ENCODE peak calls at places on chromosomes 4 and X, in ten cellular contexts. One of them, this sample, is unnamed.

GRCh38 chr4:1105662-1106061 is 7.7 kb downstream of the RNF212 start:
- DNase-seq in lower lobe of right lung: no peak
- DNase-seq in PC-3: no peak
- DNase-seq in tibial artery: no peak
- DNase-seq in thoracic aorta: no peak
- DNase-seq in SK-N-SH: no peak
- DNase-seq in heart left ventricle: no peak
- DNase-seq in fibroblast of the aortic adventitia: no peak
- DNase-seq in cardiac muscle cell: no peak
- DNase-seq in stomach: no peak
- DNase-seq in this sample: no peak

GRCh38 chr4:183522821-183523220 is 18.0 kb downstream of the ING2 start:
- DNase-seq in lower lobe of right lung: no peak
- DNase-seq in PC-3: no peak
- DNase-seq in tibial artery: no peak
- DNase-seq in thoracic aorta: no peak
- DNase-seq in SK-N-SH: no peak
- DNase-seq in heart left ventricle: no peak
- DNase-seq in fibroblast of the aortic adventitia: no peak
- DNase-seq in cardiac muscle cell: peak
- DNase-seq in stomach: no peak
- DNase-seq in this sample: no peak

GRCh38 chrX:150352114-150352513 is 11.0 kb upstream of the MAMLD1 start:
- DNase-seq in lower lobe of right lung: no peak
- DNase-seq in PC-3: peak
- DNase-seq in tibial artery: no peak
- DNase-seq in thoracic aorta: no peak
- DNase-seq in SK-N-SH: no peak
- DNase-seq in heart left ventricle: no peak
- DNase-seq in fibroblast of the aortic adventitia: no peak
- DNase-seq in cardiac muscle cell: no peak
- DNase-seq in stomach: no peak
- DNase-seq in this sample: no peak

GRCh38 chr4:117135634-117136354 is 50.4 kb upstream of the TRAM1L1 start:
- DNase-seq in lower lobe of right lung: no peak
- DNase-seq in PC-3: peak
- DNase-seq in tibial artery: no peak
- DNase-seq in thoracic aorta: no peak
- DNase-seq in SK-N-SH: no peak
- DNase-seq in heart left ventricle: no peak
- DNase-seq in fibroblast of the aortic adventitia: no peak
- DNase-seq in cardiac muscle cell: no peak
- DNase-seq in stomach: no peak
- DNase-seq in this sample: peak

GRCh38 chrX:13932416-13932815 is 97.3 kb downstream of the GEMIN8 start:
- DNase-seq in lower lobe of right lung: no peak
- DNase-seq in PC-3: no peak
- DNase-seq in tibial artery: no peak
- DNase-seq in thoracic aorta: no peak
- DNase-seq in SK-N-SH: no peak
- DNase-seq in heart left ventricle: no peak
- DNase-seq in fibroblast of the aortic adventitia: no peak
- DNase-seq in cardiac muscle cell: no peak
- DNase-seq in stomach: no peak
- DNase-seq in this sample: no peak

GRCh38 chr4:14700544-14700943 is 301.7 kb upstream of the CPEB2 start:
- DNase-seq in lower lobe of right lung: no peak
- DNase-seq in PC-3: no peak
- DNase-seq in tibial artery: no peak
- DNase-seq in thoracic aorta: no peak
- DNase-seq in SK-N-SH: no peak
- DNase-seq in heart left ventricle: no peak
- DNase-seq in fibroblast of the aortic adventitia: no peak
- DNase-seq in cardiac muscle cell: no peak
- DNase-seq in stomach: no peak
- DNase-seq in this sample: no peak

GRCh38 chrX:70922776-70923473 is 8.0 kb downstream of the SLC7A3 start:
- DNase-seq in lower lobe of right lung: no peak
- DNase-seq in PC-3: no peak
- DNase-seq in tibial artery: no peak
- DNase-seq in thoracic aorta: no peak
- DNase-seq in SK-N-SH: no peak
- DNase-seq in heart left ventricle: no peak
- DNase-seq in fibroblast of the aortic adventitia: no peak
- DNase-seq in cardiac muscle cell: no peak
- DNase-seq in stomach: no peak
- DNase-seq in this sample: no peak

GRCh38 chrX:47283015-47283771 is 50.4 kb downstream of the USP11 start:
- DNase-seq in lower lobe of right lung: no peak
- DNase-seq in PC-3: no peak
- DNase-seq in tibial artery: no peak
- DNase-seq in thoracic aorta: no peak
- DNase-seq in SK-N-SH: peak
- DNase-seq in heart left ventricle: peak
- DNase-seq in fibroblast of the aortic adventitia: peak
- DNase-seq in cardiac muscle cell: no peak
- DNase-seq in stomach: no peak
- DNase-seq in this sample: peak

GRCh38 chr4:81896936-81897335 is 425.2 kb upstream of the RASGEF1B start:
- DNase-seq in lower lobe of right lung: no peak
- DNase-seq in PC-3: peak
- DNase-seq in tibial artery: no peak
- DNase-seq in thoracic aorta: no peak
- DNase-seq in SK-N-SH: no peak
- DNase-seq in heart left ventricle: no peak
- DNase-seq in fibroblast of the aortic adventitia: no peak
- DNase-seq in cardiac muscle cell: no peak
- DNase-seq in stomach: no peak
- DNase-seq in this sample: no peak

GRCh38 chr4:182808673-182809416 is 108.3 kb downstream of the DCTD start:
- DNase-seq in lower lobe of right lung: no peak
- DNase-seq in PC-3: peak
- DNase-seq in tibial artery: no peak
- DNase-seq in thoracic aorta: no peak
- DNase-seq in SK-N-SH: no peak
- DNase-seq in heart left ventricle: no peak
- DNase-seq in fibroblast of the aortic adventitia: no peak
- DNase-seq in cardiac muscle cell: no peak
- DNase-seq in stomach: no peak
- DNase-seq in this sample: no peak

GRCh38 chr4:94758141-94758699 is 465 bp downstream of the BMPR1B start:
- DNase-seq in lower lobe of right lung: peak
- DNase-seq in PC-3: peak
- DNase-seq in tibial artery: peak
- DNase-seq in thoracic aorta: no peak
- DNase-seq in SK-N-SH: peak
- DNase-seq in heart left ventricle: no peak
- DNase-seq in fibroblast of the aortic adventitia: peak
- DNase-seq in cardiac muscle cell: no peak
- DNase-seq in stomach: no peak
- DNase-seq in this sample: no peak

GRCh38 chrX:152897216-152898144 is at the start of gene ZNF185:
- DNase-seq in lower lobe of right lung: peak
- DNase-seq in PC-3: peak
- DNase-seq in tibial artery: no peak
- DNase-seq in thoracic aorta: no peak
- DNase-seq in SK-N-SH: peak
- DNase-seq in heart left ventricle: no peak
- DNase-seq in fibroblast of the aortic adventitia: no peak
- DNase-seq in cardiac muscle cell: peak
- DNase-seq in stomach: peak
- DNase-seq in this sample: no peak

GRCh38 chr4:126007142-126007541 is 692.4 kb downstream of the FAT4 start:
- DNase-seq in lower lobe of right lung: no peak
- DNase-seq in PC-3: no peak
- DNase-seq in tibial artery: no peak
- DNase-seq in thoracic aorta: no peak
- DNase-seq in SK-N-SH: no peak
- DNase-seq in heart left ventricle: no peak
- DNase-seq in fibroblast of the aortic adventitia: no peak
- DNase-seq in cardiac muscle cell: no peak
- DNase-seq in stomach: no peak
- DNase-seq in this sample: no peak

GRCh38 chrX:118199997-118200396 is 83.4 kb upstream of the KLHL13 start:
- DNase-seq in lower lobe of right lung: no peak
- DNase-seq in PC-3: peak
- DNase-seq in tibial artery: no peak
- DNase-seq in thoracic aorta: no peak
- DNase-seq in SK-N-SH: no peak
- DNase-seq in heart left ventricle: no peak
- DNase-seq in fibroblast of the aortic adventitia: no peak
- DNase-seq in cardiac muscle cell: peak
- DNase-seq in stomach: no peak
- DNase-seq in this sample: no peak

GRCh38 chrX:137547291-137547690 is 18.6 kb upstream of the ZIC3 start:
- DNase-seq in lower lobe of right lung: no peak
- DNase-seq in PC-3: no peak
- DNase-seq in tibial artery: no peak
- DNase-seq in thoracic aorta: no peak
- DNase-seq in SK-N-SH: no peak
- DNase-seq in heart left ventricle: no peak
- DNase-seq in fibroblast of the aortic adventitia: no peak
- DNase-seq in cardiac muscle cell: peak
- DNase-seq in stomach: no peak
- DNase-seq in this sample: no peak
- H3K4me3 ChIP-seq in lower lobe of right lung: no peak
- H3K4me3 ChIP-seq in PC-3: no peak
- H3K4me3 ChIP-seq in tibial artery: no peak
- H3K4me3 ChIP-seq in thoracic aorta: no peak
- H3K4me3 ChIP-seq in SK-N-SH: no peak
- H3K4me3 ChIP-seq in heart left ventricle: no peak
- H3K4me3 ChIP-seq in fibroblast of the aortic adventitia: no peak
- H3K4me3 ChIP-seq in cardiac muscle cell: no peak
- H3K4me3 ChIP-seq in stomach: no peak
- H3K4me3 ChIP-seq in this sample: no peak

DNA sequence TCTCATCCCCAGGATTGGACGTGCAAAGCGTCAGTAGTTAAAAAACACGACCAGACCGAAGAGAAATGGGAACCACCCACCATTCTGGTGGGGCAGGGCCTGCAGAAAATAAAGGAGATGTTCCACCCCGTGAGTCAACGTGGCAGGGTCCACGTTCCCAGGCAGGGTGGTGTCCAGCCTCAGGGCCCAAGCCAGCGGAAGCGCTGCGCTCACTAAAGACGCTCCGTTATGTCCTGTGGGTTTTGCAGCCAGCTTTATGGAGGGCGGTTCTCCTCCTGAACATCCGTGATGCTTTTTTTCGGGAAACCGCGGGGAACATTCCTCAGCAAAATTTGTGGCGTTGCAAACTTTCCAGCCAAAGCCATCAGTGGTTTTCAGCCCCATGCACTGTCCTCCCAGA is 93.4 kb upstream of the SHOX start:
- DNase-seq in lower lobe of right lung: no peak
- DNase-seq in PC-3: no peak
- DNase-seq in tibial artery: no peak
- DNase-seq in thoracic aorta: no peak
- DNase-seq in SK-N-SH: no peak
- DNase-seq in heart left ventricle: no peak
- DNase-seq in fibroblast of the aortic adventitia: no peak
- DNase-seq in cardiac muscle cell: no peak
- DNase-seq in stomach: no peak
- DNase-seq in this sample: no peak
- H3K4me3 ChIP-seq in lower lobe of right lung: no peak
- H3K4me3 ChIP-seq in PC-3: no peak
- H3K4me3 ChIP-seq in tibial artery: no peak
- H3K4me3 ChIP-seq in thoracic aorta: no peak
- H3K4me3 ChIP-seq in SK-N-SH: no peak
- H3K4me3 ChIP-seq in heart left ventricle: no peak
- H3K4me3 ChIP-seq in fibroblast of the aortic adventitia: no peak
- H3K4me3 ChIP-seq in cardiac muscle cell: no peak
- H3K4me3 ChIP-seq in stomach: no peak
- H3K4me3 ChIP-seq in this sample: no peak

GRCh38 chr4:53103489-53103888 is 241.4 kb downstream of the RASL11B start:
- DNase-seq in lower lobe of right lung: no peak
- DNase-seq in PC-3: no peak
- DNase-seq in tibial artery: no peak
- DNase-seq in thoracic aorta: no peak
- DNase-seq in SK-N-SH: no peak
- DNase-seq in heart left ventricle: no peak
- DNase-seq in fibroblast of the aortic adventitia: no peak
- DNase-seq in cardiac muscle cell: no peak
- DNase-seq in stomach: no peak
- DNase-seq in this sample: no peak

GRCh38 chr4:53105313-53105712 is 243.2 kb downstream of the RASL11B start:
- DNase-seq in lower lobe of right lung: no peak
- DNase-seq in PC-3: no peak
- DNase-seq in tibial artery: no peak
- DNase-seq in thoracic aorta: no peak
- DNase-seq in SK-N-SH: no peak
- DNase-seq in heart left ventricle: no peak
- DNase-seq in fibroblast of the aortic adventitia: no peak
- DNase-seq in cardiac muscle cell: no peak
- DNase-seq in stomach: no peak
- DNase-seq in this sample: no peak

GRCh38 chr4:53098681-53099121 is 236.6 kb downstream of the RASL11B start:
- DNase-seq in lower lobe of right lung: no peak
- DNase-seq in PC-3: peak
- DNase-seq in tibial artery: no peak
- DNase-seq in thoracic aorta: no peak
- DNase-seq in SK-N-SH: no peak
- DNase-seq in heart left ventricle: no peak
- DNase-seq in fibroblast of the aortic adventitia: peak
- DNase-seq in cardiac muscle cell: no peak
- DNase-seq in stomach: no peak
- DNase-seq in this sample: peak

GRCh38 chr4:53100801-53101581 is 238.9 kb downstream of the RASL11B start:
- DNase-seq in lower lobe of right lung: no peak
- DNase-seq in PC-3: peak
- DNase-seq in tibial artery: no peak
- DNase-seq in thoracic aorta: no peak
- DNase-seq in SK-N-SH: no peak
- DNase-seq in heart left ventricle: no peak
- DNase-seq in fibroblast of the aortic adventitia: peak
- DNase-seq in cardiac muscle cell: no peak
- DNase-seq in stomach: no peak
- DNase-seq in this sample: peak
- H3K4me3 ChIP-seq in lower lobe of right lung: no peak
- H3K4me3 ChIP-seq in PC-3: no peak
- H3K4me3 ChIP-seq in tibial artery: no peak
- H3K4me3 ChIP-seq in thoracic aorta: no peak
- H3K4me3 ChIP-seq in SK-N-SH: peak
- H3K4me3 ChIP-seq in heart left ventricle: no peak
- H3K4me3 ChIP-seq in fibroblast of the aortic adventitia: peak
- H3K4me3 ChIP-seq in cardiac muscle cell: no peak
- H3K4me3 ChIP-seq in stomach: no peak
- H3K4me3 ChIP-seq in this sample: peak

DNA sequence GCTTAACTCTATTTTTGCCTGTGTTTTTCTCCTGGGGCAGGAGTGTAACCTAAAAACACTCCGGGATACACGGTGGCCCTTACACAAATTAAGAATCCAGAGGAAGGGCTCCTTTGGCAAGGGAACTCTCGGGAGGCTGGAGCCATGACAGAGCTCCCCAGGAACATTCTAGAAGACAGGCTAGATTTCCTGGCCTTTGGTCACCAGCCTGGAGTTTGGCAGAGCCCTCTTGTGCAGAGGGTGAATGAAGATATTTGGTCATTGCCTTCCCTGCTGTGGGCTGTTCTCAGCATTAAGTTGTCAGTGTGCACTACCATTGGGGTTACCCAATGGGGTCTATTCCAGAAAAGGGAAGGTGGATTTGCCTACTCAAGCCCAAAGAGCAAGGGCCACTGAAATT is 53.8 kb upstream of the LNX1 start:
- DNase-seq in lower lobe of right lung: no peak
- DNase-seq in PC-3: no peak
- DNase-seq in tibial artery: no peak
- DNase-seq in thoracic aorta: no peak
- DNase-seq in SK-N-SH: no peak
- DNase-seq in heart left ventricle: no peak
- DNase-seq in fibroblast of the aortic adventitia: no peak
- DNase-seq in cardiac muscle cell: no peak
- DNase-seq in stomach: no peak
- DNase-seq in this sample: no peak
- H3K4me3 ChIP-seq in lower lobe of right lung: no peak
- H3K4me3 ChIP-seq in PC-3: no peak
- H3K4me3 ChIP-seq in tibial artery: no peak
- H3K4me3 ChIP-seq in thoracic aorta: no peak
- H3K4me3 ChIP-seq in SK-N-SH: no peak
- H3K4me3 ChIP-seq in heart left ventricle: no peak
- H3K4me3 ChIP-seq in fibroblast of the aortic adventitia: no peak
- H3K4me3 ChIP-seq in cardiac muscle cell: no peak
- H3K4me3 ChIP-seq in stomach: no peak
- H3K4me3 ChIP-seq in this sample: no peak

This sample was measured in skeletal muscle cell.